ENCODE peak calls at places on chromosome 11, in seven cellular contexts. One of them, this sample, is unnamed.

GRCh38 chr11:134240592-134240991 is 12.6 kb downstream of the THYN1 start:
- DNase-seq in ovary: no peak
- DNase-seq in pancreas: no peak
- DNase-seq in HCT116: no peak
- DNase-seq in CD8-positive, alpha-beta memory T cell: no peak
- DNase-seq in colonic mucosa: no peak
- DNase-seq in IMR-90: no peak
- DNase-seq in this sample: no peak

GRCh38 chr11:128757886-128758612 is 64.2 kb downstream of the FLI1 start:
- DNase-seq in ovary: no peak
- DNase-seq in pancreas: no peak
- DNase-seq in HCT116: no peak
- DNase-seq in CD8-positive, alpha-beta memory T cell: no peak
- DNase-seq in colonic mucosa: no peak
- DNase-seq in IMR-90: no peak
- DNase-seq in this sample: no peak

GRCh38 chr11:66327171-66328035 is 8.8 kb downstream of the RIN1 start:
- DNase-seq in ovary: no peak
- DNase-seq in pancreas: no peak
- DNase-seq in HCT116: no peak
- DNase-seq in CD8-positive, alpha-beta memory T cell: no peak
- DNase-seq in colonic mucosa: no peak
- DNase-seq in IMR-90: peak; percentile 64
- DNase-seq in this sample: no peak

GRCh38 chr11:117976445-117976844 is 9.7 kb upstream of the IL10RA start:
- DNase-seq in ovary: no peak
- DNase-seq in pancreas: no peak
- DNase-seq in HCT116: no peak
- DNase-seq in CD8-positive, alpha-beta memory T cell: no peak
- DNase-seq in colonic mucosa: no peak
- DNase-seq in IMR-90: no peak
- DNase-seq in this sample: no peak

GRCh38 chr11:117419915-117420485 is 92.3 kb downstream of the CEP164 start:
- DNase-seq in ovary: no peak
- DNase-seq in pancreas: no peak
- DNase-seq in HCT116: no peak
- DNase-seq in CD8-positive, alpha-beta memory T cell: no peak
- DNase-seq in colonic mucosa: no peak
- DNase-seq in IMR-90: no peak
- DNase-seq in this sample: no peak

GRCh38 chr11:86230921-86231320 is 13.6 kb upstream of the EED start:
- DNase-seq in ovary: no peak
- DNase-seq in pancreas: no peak
- DNase-seq in HCT116: no peak
- DNase-seq in CD8-positive, alpha-beta memory T cell: no peak
- DNase-seq in colonic mucosa: no peak
- DNase-seq in IMR-90: no peak
- DNase-seq in this sample: no peak

GRCh38 chr11:134098566-134099184 is 29.8 kb downstream of the JAM3 start:
- DNase-seq in ovary: no peak
- DNase-seq in pancreas: no peak
- DNase-seq in HCT116: peak; percentile 27
- DNase-seq in CD8-positive, alpha-beta memory T cell: no peak
- DNase-seq in colonic mucosa: no peak
- DNase-seq in IMR-90: no peak
- DNase-seq in this sample: no peak

GRCh38 chr11:134510171-134510570 is 98.1 kb upstream of the B3GAT1 start:
- DNase-seq in ovary: no peak
- DNase-seq in pancreas: no peak
- DNase-seq in HCT116: no peak
- DNase-seq in CD8-positive, alpha-beta memory T cell: no peak
- DNase-seq in colonic mucosa: no peak
- DNase-seq in IMR-90: no peak
- DNase-seq in this sample: no peak

GRCh38 chr11:124839051-124839971 is 25.9 kb upstream of the ROBO3 start:
- DNase-seq in ovary: no peak
- DNase-seq in pancreas: no peak
- DNase-seq in HCT116: no peak
- DNase-seq in CD8-positive, alpha-beta memory T cell: no peak
- DNase-seq in colonic mucosa: no peak
- DNase-seq in IMR-90: no peak
- DNase-seq in this sample: no peak

GRCh38 chr11:91158901-91159537 is 936.2 kb upstream of the CHORDC1 start:
- DNase-seq in ovary: no peak
- DNase-seq in pancreas: no peak
- DNase-seq in HCT116: no peak
- DNase-seq in CD8-positive, alpha-beta memory T cell: no peak
- DNase-seq in colonic mucosa: no peak
- DNase-seq in IMR-90: peak; percentile 25
- DNase-seq in this sample: no peak

GRCh38 chr11:114616516-114616915 is 20.9 kb upstream of the NXPE4 start:
- DNase-seq in ovary: no peak
- DNase-seq in pancreas: no peak
- DNase-seq in HCT116: no peak
- DNase-seq in CD8-positive, alpha-beta memory T cell: no peak
- DNase-seq in colonic mucosa: peak; percentile 4
- DNase-seq in IMR-90: no peak
- DNase-seq in this sample: no peak

GRCh38 chr11:4607111-4607510 is 920 bp downstream of the TRIM68 start:
- DNase-seq in ovary: no peak
- DNase-seq in pancreas: no peak
- DNase-seq in HCT116: no peak
- DNase-seq in CD8-positive, alpha-beta memory T cell: no peak
- DNase-seq in colonic mucosa: no peak
- DNase-seq in IMR-90: peak; percentile 7
- DNase-seq in this sample: no peak

GRCh38 chr11:134385774-134386565 is 26.1 kb downstream of the B3GAT1 start:
- DNase-seq in ovary: no peak
- DNase-seq in pancreas: no peak
- DNase-seq in HCT116: no peak
- DNase-seq in CD8-positive, alpha-beta memory T cell: no peak
- DNase-seq in colonic mucosa: no peak
- DNase-seq in IMR-90: no peak
- DNase-seq in this sample: no peak

GRCh38 chr11:69512790-69513189 is 31.3 kb downstream of the LINC01488 start:
- DNase-seq in ovary: no peak
- DNase-seq in pancreas: peak; percentile 8
- DNase-seq in HCT116: no peak
- DNase-seq in CD8-positive, alpha-beta memory T cell: no peak
- DNase-seq in colonic mucosa: no peak
- DNase-seq in IMR-90: no peak
- DNase-seq in this sample: peak; percentile 14

GRCh38 chr11:64206457-64207246 is at the start of gene FERMT3:
- DNase-seq in ovary: no peak
- DNase-seq in pancreas: peak; percentile 50
- DNase-seq in HCT116: no peak
- DNase-seq in CD8-positive, alpha-beta memory T cell: peak; percentile 56
- DNase-seq in colonic mucosa: peak; percentile 83
- DNase-seq in IMR-90: no peak
- DNase-seq in this sample: peak; percentile 90

GRCh38 chr11:112784323-112785073 is 176.7 kb upstream of the NCAM1 start:
- DNase-seq in ovary: peak; percentile 88
- DNase-seq in pancreas: peak; percentile 41
- DNase-seq in HCT116: no peak
- DNase-seq in CD8-positive, alpha-beta memory T cell: no peak
- DNase-seq in colonic mucosa: no peak
- DNase-seq in IMR-90: no peak
- DNase-seq in this sample: no peak

GRCh38 chr11:131118247-131118646 is 202.0 kb upstream of the SNX19 start:
- DNase-seq in ovary: no peak
- DNase-seq in pancreas: no peak
- DNase-seq in HCT116: no peak
- DNase-seq in CD8-positive, alpha-beta memory T cell: no peak
- DNase-seq in colonic mucosa: no peak
- DNase-seq in IMR-90: no peak
- DNase-seq in this sample: no peak

GRCh38 chr11:88051386-88051785 is 123.9 kb downstream of the RAB38 start:
- DNase-seq in ovary: no peak
- DNase-seq in pancreas: no peak
- DNase-seq in HCT116: no peak
- DNase-seq in CD8-positive, alpha-beta memory T cell: no peak
- DNase-seq in colonic mucosa: no peak
- DNase-seq in IMR-90: peak; percentile 47
- DNase-seq in this sample: no peak

GRCh38 chr11:78731008-78731407 is 156.3 kb upstream of the NARS2 start:
- DNase-seq in ovary: no peak
- DNase-seq in pancreas: no peak
- DNase-seq in HCT116: no peak
- DNase-seq in CD8-positive, alpha-beta memory T cell: no peak
- DNase-seq in colonic mucosa: no peak
- DNase-seq in IMR-90: no peak
- DNase-seq in this sample: peak; percentile 10

GRCh38 chr11:118202599-118203422 is 22.0 kb downstream of the JAML start:
- DNase-seq in ovary: no peak
- DNase-seq in pancreas: peak; percentile 39
- DNase-seq in HCT116: no peak
- DNase-seq in CD8-positive, alpha-beta memory T cell: peak; percentile 48
- DNase-seq in colonic mucosa: peak; percentile 89
- DNase-seq in IMR-90: no peak
- DNase-seq in this sample: peak; percentile 88

GRCh38 chr11:35163707-35164496 is 24.9 kb downstream of the CD44 start:
- DNase-seq in ovary: no peak
- DNase-seq in pancreas: no peak
- DNase-seq in HCT116: no peak
- DNase-seq in CD8-positive, alpha-beta memory T cell: no peak
- DNase-seq in colonic mucosa: no peak
- DNase-seq in IMR-90: peak; percentile 31
- DNase-seq in this sample: no peak

GRCh38 chr11:62472063-62472884 is 53.4 kb downstream of the SCGB1A1 start:
- DNase-seq in ovary: peak; percentile 31
- DNase-seq in pancreas: no peak
- DNase-seq in HCT116: peak; percentile 59
- DNase-seq in CD8-positive, alpha-beta memory T cell: no peak
- DNase-seq in colonic mucosa: no peak
- DNase-seq in IMR-90: peak; percentile 59
- DNase-seq in this sample: no peak

GRCh38 chr11:65452806-65453490 is 30.4 kb downstream of the NEAT1 start:
- DNase-seq in ovary: no peak
- DNase-seq in pancreas: peak; percentile 12
- DNase-seq in HCT116: no peak
- DNase-seq in CD8-positive, alpha-beta memory T cell: no peak
- DNase-seq in colonic mucosa: no peak
- DNase-seq in IMR-90: peak; percentile 87
- DNase-seq in this sample: peak; percentile 30

GRCh38 chr11:72591785-72592490 is 82.3 kb downstream of the PDE2A start:
- DNase-seq in ovary: no peak
- DNase-seq in pancreas: no peak
- DNase-seq in HCT116: no peak
- DNase-seq in CD8-positive, alpha-beta memory T cell: peak; percentile 27
- DNase-seq in colonic mucosa: no peak
- DNase-seq in IMR-90: no peak
- DNase-seq in this sample: no peak

GRCh38 chr11:126426820-126427749 is 71.6 kb downstream of the ST3GAL4 start:
- DNase-seq in ovary: peak; percentile 61
- DNase-seq in pancreas: no peak
- DNase-seq in HCT116: no peak
- DNase-seq in CD8-positive, alpha-beta memory T cell: no peak
- DNase-seq in colonic mucosa: no peak
- DNase-seq in IMR-90: no peak
- DNase-seq in this sample: no peak

DNA sequence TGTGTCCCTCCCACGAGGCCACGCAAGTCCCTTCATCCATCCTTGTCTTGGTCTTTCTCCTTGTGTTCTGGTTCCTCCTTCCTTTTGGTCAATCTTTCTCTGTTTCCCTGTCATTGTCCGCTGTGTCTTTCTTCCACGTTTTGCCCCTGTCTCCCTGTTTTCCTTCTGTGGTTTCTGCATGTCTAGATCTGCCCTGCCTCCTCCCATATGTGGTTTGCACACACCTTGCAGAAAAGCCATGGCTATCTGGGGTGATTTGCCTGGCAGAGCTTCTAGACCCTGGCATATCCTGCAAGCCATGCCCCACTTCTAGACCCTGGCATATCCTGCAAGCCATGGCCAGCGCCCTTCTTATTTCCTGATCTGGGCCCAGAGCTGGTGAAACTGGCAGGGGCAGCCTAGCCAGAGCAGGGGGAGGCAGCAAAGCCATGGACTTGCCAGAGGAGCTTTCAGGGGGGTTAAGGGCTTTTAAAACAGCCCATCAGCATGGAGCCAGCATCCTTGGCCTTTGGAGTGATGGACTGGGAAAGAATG is 131.6 kb upstream of the NECTIN1 start:
- DNase-seq in ovary: no peak
- DNase-seq in pancreas: no peak
- DNase-seq in HCT116: no peak
- DNase-seq in CD8-positive, alpha-beta memory T cell: no peak
- DNase-seq in colonic mucosa: no peak
- DNase-seq in IMR-90: no peak
- DNase-seq in this sample: no peak
- H3K9me3 ChIP-seq in ovary: no peaks in the 10 kb centered on the region
- H3K9me3 ChIP-seq in pancreas: no peaks in the 10 kb centered on the region
- H3K9me3 ChIP-seq in HCT116: no peaks in the 10 kb centered on the region
- H3K9me3 ChIP-seq in CD8-positive, alpha-beta memory T cell: no peaks in the 10 kb centered on the region
- H3K9me3 ChIP-seq in colonic mucosa: no peaks in the 10 kb centered on the region
- H3K9me3 ChIP-seq in IMR-90: no peaks in the 10 kb centered on the region
- H3K9me3 ChIP-seq in this sample: no peaks in the 10 kb centered on the region

GRCh38 chr11:23772081-23772480 is 724.8 kb upstream of the LUZP2 start:
- DNase-seq in ovary: no peak
- DNase-seq in pancreas: no peak
- DNase-seq in HCT116: no peak
- DNase-seq in CD8-positive, alpha-beta memory T cell: no peak
- DNase-seq in colonic mucosa: no peak
- DNase-seq in IMR-90: peak; percentile 74
- DNase-seq in this sample: no peak
- H3K9me3 ChIP-seq in ovary: no peaks in the 10 kb centered on the region
- H3K9me3 ChIP-seq in pancreas: no peaks in the 10 kb centered on the region
- H3K9me3 ChIP-seq in HCT116: peaks cover 9% of the 10 kb centered on the region
- H3K9me3 ChIP-seq in CD8-positive, alpha-beta memory T cell: no peaks in the 10 kb centered on the region
- H3K9me3 ChIP-seq in colonic mucosa: no peaks in the 10 kb centered on the region
- H3K9me3 ChIP-seq in IMR-90: peaks cover 21% of the 10 kb centered on the region
- H3K9me3 ChIP-seq in this sample: peaks cover 12% of the 10 kb centered on the region

GRCh38 chr11:101166038-101166437 is 36.4 kb upstream of the PGR start:
- DNase-seq in ovary: no peak
- DNase-seq in pancreas: no peak
- DNase-seq in HCT116: no peak
- DNase-seq in CD8-positive, alpha-beta memory T cell: no peak
- DNase-seq in colonic mucosa: no peak
- DNase-seq in IMR-90: no peak
- DNase-seq in this sample: no peak
- H3K9me3 ChIP-seq in ovary: peaks cover 3% of the 10 kb centered on the region
- H3K9me3 ChIP-seq in pancreas: no peaks in the 10 kb centered on the region
- H3K9me3 ChIP-seq in HCT116: no peaks in the 10 kb centered on the region
- H3K9me3 ChIP-seq in CD8-positive, alpha-beta memory T cell: no peaks in the 10 kb centered on the region
- H3K9me3 ChIP-seq in colonic mucosa: no peaks in the 10 kb centered on the region
- H3K9me3 ChIP-seq in IMR-90: no peaks in the 10 kb centered on the region
- H3K9me3 ChIP-seq in this sample: no peaks in the 10 kb centered on the region

DNA sequence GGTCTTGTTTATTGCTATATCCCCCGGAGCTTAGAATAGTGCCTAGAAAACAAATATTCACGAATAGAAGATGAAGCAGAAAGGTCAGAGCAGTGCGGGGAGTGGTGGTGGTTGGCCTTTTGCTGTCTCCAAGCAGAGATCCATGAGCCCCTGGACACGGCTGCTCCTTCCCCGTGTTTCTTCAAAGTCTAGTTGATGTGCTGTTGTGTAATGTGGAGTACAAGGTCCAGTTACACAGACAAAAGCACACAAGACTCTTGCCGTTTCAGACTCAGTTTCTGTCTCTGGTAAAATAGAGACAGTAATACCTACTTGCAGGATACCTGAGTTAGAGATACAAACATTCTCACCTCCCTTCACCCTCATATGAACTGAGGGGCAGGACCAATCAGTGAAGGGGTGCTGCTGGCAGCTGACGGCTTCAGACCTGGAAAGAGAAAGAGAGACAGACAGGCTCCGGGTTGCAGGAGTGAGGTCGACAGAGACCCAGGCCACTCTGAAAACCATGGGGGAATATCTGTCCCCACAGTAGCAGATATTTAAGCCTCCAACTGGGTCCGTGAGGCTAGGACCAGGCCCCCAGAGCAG is 56.2 kb downstream of the RASSF10 start:
- DNase-seq in ovary: no peak
- DNase-seq in pancreas: no peak
- DNase-seq in HCT116: no peak
- DNase-seq in CD8-positive, alpha-beta memory T cell: no peak
- DNase-seq in colonic mucosa: no peak
- DNase-seq in IMR-90: no peak
- DNase-seq in this sample: no peak
- H3K9me3 ChIP-seq in ovary: no peaks in the 10 kb centered on the region
- H3K9me3 ChIP-seq in pancreas: no peaks in the 10 kb centered on the region
- H3K9me3 ChIP-seq in HCT116: no peaks in the 10 kb centered on the region
- H3K9me3 ChIP-seq in CD8-positive, alpha-beta memory T cell: no peaks in the 10 kb centered on the region
- H3K9me3 ChIP-seq in colonic mucosa: no peaks in the 10 kb centered on the region
- H3K9me3 ChIP-seq in IMR-90: no peaks in the 10 kb centered on the region
- H3K9me3 ChIP-seq in this sample: no peaks in the 10 kb centered on the region

This sample was measured in mucosa of descending colon.